ENCODE peak calls at places on chromosome 3, in four cellular contexts. E is IMR-90, J is H9, N is H1. A is an unnamed sample.

GRCh38 chr3:18295171-18295920 is 129.8 kb downstream of the SATB1 start:
- DNase-seq in N (peak), J (peak), E (peak), A (peak)

GRCh38 chr3:54756330-54756731 is 171.5 kb downstream of the LRTM1 start:
- DNase-seq in J (no peak), N (no peak), E (peak), A (peak)

GRCh38 chr3:54897028-54897711 is 30.7 kb downstream of the LRTM1 start:
- DNase-seq in E (peak), J (no peak), N (no peak), A (no peak)

GRCh38 chr3:32315441-32315840 is 76.2 kb upstream of the CMTM7 start:
- DNase-seq in N (no peak), J (no peak), E (no peak), A (no peak)

GRCh38 chr3:175716451-175716850 is 857.3 kb downstream of the NAALADL2 start:
- DNase-seq in J (no peak), E (peak), N (no peak), A (no peak)

GRCh38 chr3:149653136-149653535 is 4.7 kb downstream of the WWTR1 start:
- DNase-seq in J (no peak), N (no peak), E (no peak), A (no peak)

GRCh38 chr3:160677459-160677901 is 520 bp downstream of the ARL14 start:
- DNase-seq in E (peak), N (no peak), J (no peak), A (peak)

GRCh38 chr3:69925506-69925905 is 74.0 kb upstream of the SAMMSON start:
- DNase-seq in E (peak), J (no peak), N (no peak), A (no peak)

GRCh38 chr3:64343692-64344440 is 118.6 kb upstream of the PRICKLE2 start:
- DNase-seq in J (no peak), N (no peak), E (peak), A (no peak)

GRCh38 chr3:52422669-52423068 is 22.2 kb downstream of the SEMA3G start:
- DNase-seq in E (no peak), J (no peak), N (no peak), A (no peak)

GRCh38 chr3:78838362-78838761 is 929.4 kb downstream of the ROBO1 start:
- DNase-seq in J (no peak), E (no peak), N (no peak), A (no peak)

GRCh38 chr3:141507392-141508066 is 20.7 kb downstream of the RASA2 start:
- DNase-seq in N (no peak), J (no peak), E (no peak), A (no peak)

DNA sequence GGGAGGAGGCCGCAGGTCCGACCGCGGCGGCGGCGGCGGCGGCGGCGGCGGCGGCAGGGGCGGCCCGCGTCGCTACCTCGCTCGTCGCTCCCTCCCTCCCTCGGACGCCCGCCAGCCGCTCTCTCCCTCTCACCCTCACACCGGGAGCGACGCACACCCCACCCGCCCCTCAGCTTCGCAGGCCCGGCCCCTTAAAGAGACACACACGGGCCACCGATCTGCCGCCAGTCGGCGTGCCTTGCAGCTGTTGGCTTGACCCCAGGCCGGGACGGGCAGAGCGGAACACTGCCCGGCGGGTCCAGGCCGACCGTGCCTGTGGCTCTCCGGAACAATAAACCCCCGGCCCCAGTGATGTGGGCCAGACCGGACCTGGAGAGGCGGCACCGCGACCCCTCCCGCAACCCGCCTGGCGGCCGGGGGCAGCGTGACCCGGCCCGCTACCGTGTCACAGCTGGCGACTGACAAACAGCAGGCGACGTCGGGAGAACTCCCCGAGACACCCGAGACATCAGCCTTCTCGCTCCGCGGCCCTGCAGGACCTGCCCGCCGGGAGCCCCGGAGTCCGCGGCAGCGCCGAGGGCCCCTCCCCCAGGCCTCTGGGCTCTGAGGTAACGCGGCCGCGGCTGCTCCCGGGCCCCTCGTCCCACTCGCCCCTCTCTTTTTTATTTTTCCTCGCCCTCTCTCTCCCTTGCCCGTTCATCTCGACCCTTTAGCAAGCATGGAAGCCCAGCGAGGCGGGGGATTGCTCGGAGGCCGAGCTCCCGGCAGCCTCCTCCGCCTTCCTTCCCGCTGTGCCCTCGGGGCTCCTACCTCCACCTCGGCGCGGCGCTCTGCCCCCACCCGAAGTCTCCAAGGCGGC is at the start of gene SETD2:
- DNase-seq in N (peak), E (peak), J (peak), A (peak)
- H2BK15ac ChIP-seq in N (no peak), E (peak), J (no peak), A (no peak)

DNA sequence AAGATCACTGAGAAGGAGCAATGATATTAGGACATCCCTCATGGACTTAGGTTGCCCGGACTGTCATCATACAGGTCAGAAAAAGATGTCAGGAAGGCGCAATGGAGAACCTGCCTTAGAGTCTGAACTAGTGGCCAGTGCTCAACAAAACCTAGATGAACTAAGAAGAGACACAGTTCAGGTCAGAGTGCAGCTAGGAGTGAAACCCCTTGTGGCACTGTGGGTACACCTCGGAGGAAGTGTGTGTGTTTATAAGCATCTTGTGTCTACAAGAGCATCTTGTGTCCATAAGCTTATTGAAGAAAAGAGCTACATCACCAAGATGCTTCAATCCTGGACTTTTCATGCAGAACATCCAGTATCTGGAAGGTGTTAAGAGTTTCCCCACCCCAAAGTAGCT is 315.7 kb downstream of the MAGI1 start:
- DNase-seq in E (no peak), J (no peak), N (no peak), A (no peak)
- H4K5ac ChIP-seq in E (no peak), J (no peak), N (no peak), A (no peak)

GRCh38 chr3:50433954-50434353 is 69.5 kb downstream of the CACNA2D2 start:
- DNase-seq in J (no peak), E (no peak), N (no peak), A (no peak)
- H2BK15ac ChIP-seq in J (no peak), E (no peak), N (no peak), A (no peak)

GRCh38 chr3:151553873-151554272 is 93.0 kb upstream of the IGSF10 start:
- DNase-seq in E (no peak), J (no peak), N (no peak), A (peak)

GRCh38 chr3:151558621-151559020 is 97.8 kb upstream of the IGSF10 start:
- DNase-seq in N (no peak), E (peak), J (no peak), A (no peak)

GRCh38 chr3:151559736-151560135 is 98.9 kb upstream of the IGSF10 start:
- DNase-seq in J (no peak), E (no peak), N (no peak), A (no peak)

GRCh38 chr3:151557068-151557467 is 96.2 kb upstream of the IGSF10 start:
- DNase-seq in E (no peak), J (no peak), N (no peak), A (no peak)

GRCh38 chr3:151556591-151556990 is 95.7 kb upstream of the IGSF10 start:
- DNase-seq in E (no peak), N (no peak), J (no peak), A (no peak)
- H4K5ac ChIP-seq in E (no peak), N (no peak), J (no peak), A (no peak)

GRCh38 chr3:129311054-129311902 is 32.6 kb downstream of the HMCES start:
- DNase-seq in E (no peak), N (no peak), J (no peak), A (no peak)

GRCh38 chr3:129308636-129309035 is 30.0 kb downstream of the HMCES start:
- DNase-seq in E (no peak), J (no peak), N (no peak), A (no peak)

GRCh38 chr3:129312021-129312639 is 33.5 kb downstream of the HMCES start:
- DNase-seq in J (no peak), E (peak), N (no peak), A (no peak)

GRCh38 chr3:129310111-129310601 is 31.5 kb downstream of the HMCES start:
- DNase-seq in J (peak), N (no peak), E (no peak), A (peak)

GRCh38 chr3:129310612-129311011 is 31.9 kb downstream of the HMCES start:
- DNase-seq in E (no peak), J (no peak), N (no peak), A (no peak)
- H2BK15ac ChIP-seq in E (no peak), J (no peak), N (no peak), A (no peak)

DNA sequence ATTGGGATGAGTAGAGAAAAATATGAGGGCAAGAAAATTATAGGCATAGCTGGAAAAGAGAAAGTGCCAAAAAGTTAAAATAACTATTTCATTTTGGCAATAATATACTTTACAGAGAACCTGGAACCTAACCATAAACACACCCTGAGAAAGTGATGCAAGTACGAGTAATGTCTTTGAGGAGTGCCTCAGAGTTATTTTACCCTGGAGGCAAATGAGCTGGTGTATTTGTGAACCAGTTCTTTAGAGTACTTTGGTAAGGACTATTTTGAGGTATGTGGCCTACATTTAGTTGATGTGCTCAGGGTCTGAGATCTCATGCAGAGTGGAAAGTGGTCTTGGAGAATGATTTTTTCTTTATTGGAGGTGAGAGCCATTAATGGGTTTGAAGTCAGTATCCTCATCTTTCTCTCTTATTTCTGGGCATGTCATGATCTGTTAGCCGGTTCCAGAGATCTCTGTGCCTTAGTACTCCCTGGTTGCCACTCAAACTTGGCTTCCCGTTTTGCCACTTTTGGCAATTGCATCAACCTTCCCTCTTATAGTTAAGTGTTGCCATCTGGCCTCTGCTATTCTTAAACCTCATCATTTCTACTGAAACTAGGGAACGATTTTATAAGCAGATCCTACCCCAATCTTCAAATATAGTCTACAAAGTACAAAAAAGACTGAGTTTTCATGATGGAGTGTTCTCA is 145.7 kb downstream of the EPHA6 start:
- DNase-seq in N (no peak), E (no peak), J (no peak), A (peak)
- H4K5ac ChIP-seq in N (no peak), E (no peak), J (no peak), A (no peak)

DNA sequence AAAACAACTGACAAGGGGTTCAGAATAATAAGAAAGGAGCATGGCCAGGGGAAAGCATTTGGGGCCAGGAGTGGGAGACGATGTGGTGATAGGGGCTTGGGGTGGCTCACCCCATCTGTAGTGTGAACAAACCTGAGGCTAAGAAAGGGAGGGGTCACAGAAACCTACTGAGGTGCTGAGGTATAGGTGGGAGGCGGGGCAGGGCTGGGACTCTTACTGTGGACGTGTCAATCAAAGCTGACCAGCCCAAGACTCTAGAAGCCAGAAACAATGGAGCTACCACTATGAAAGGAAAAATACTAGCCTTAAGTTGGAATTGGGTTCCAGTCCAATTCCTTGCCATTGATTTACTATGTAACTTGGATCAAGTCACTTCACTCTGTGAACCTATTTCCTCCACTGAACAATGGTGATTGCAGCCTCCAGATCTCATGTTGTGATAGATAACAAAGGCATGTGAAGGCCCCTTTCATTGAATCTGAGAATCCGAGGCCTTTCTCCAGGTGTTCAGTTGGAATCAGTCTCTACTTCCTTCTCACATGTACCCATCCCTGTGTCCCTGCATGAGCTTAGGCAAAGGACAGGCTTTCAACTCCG is 260.9 kb upstream of the HES1 start:
- DNase-seq in E (no peak), N (no peak), J (no peak), A (peak)
- H2BK15ac ChIP-seq in E (no peak), N (no peak), J (no peak), A (peak)

GRCh38 chr3:197227780-197228574 is 70.4 kb downstream of the DLG1 start:
- DNase-seq in J (no peak), N (no peak), E (no peak), A (no peak)
- H4K5ac ChIP-seq in J (no peak), N (no peak), E (no peak), A (no peak)

DNA sequence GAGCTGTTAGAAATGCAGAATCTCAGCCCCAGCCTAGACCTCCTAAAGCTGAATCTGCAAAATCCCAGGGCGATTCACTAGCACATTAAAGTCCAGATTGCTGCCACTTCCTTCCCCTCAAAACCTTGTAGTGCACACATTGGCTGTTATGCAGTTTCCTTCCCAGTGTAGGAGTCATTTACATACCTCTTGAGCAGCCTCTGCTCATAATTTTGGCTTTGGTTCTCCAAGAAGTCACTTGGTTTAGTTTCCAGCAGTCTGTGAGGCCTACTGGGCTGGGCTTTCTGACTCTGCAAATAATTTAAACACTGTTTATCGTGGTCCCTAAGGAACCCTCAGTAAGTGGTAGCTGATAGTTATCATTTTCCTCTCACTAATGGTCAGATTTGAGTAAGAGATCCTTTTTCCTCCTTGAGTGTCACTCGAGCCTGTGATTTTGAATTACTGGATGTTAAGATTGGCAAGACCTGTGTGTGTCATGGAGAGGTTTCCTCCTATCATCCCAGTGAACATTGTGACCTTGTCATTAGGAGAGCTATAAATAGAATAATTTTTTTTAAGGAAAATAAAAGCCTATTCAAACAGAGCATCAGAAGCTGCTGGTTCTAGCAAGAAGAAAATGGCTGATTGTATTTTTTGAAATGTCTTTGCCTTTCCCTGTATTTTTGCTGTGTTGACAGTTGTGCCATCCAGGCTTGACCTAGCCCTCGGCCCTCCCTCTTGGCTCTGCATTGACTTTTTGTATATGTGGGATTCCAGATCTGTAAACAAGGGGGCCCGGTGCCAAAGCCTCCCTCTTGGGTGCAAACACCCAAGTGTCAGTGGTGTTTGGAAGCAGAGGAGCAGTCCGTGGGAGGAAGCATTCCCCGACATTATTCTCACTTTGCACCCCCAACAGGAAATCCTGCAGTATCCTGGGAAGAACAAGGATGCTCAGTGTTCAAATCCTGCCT is 134.8 kb upstream of the ANKRD28 start:
- DNase-seq in N (no peak), E (peak), J (no peak), A (no peak)
- H2BK15ac ChIP-seq in N (no peak), E (no peak), J (no peak), A (no peak)

GRCh38 chr3:113205481-113205880 is 5.9 kb upstream of the BOC start:
- DNase-seq in J (no peak), N (no peak), E (no peak), A (no peak)

GRCh38 chr3:113200946-113201345 is 10.4 kb upstream of the BOC start:
- DNase-seq in N (no peak), E (no peak), J (no peak), A (no peak)

GRCh38 chr3:113194747-113195400 is 16.5 kb upstream of the BOC start:
- DNase-seq in J (no peak), N (no peak), E (peak), A (no peak)

GRCh38 chr3:113200351-113200750 is 11.0 kb upstream of the BOC start:
- DNase-seq in N (no peak), E (no peak), J (no peak), A (no peak)
- H4K5ac ChIP-seq in N (no peak), E (no peak), J (no peak), A (no peak)

A was measured in mesendoderm.